ENCODE peak calls at places on chromosome 16, in ten cellular contexts. U, P, Q, B, H, W, C, R, F and J are unnamed samples.

GRCh38 chr16:4205971-4206370 is 35.9 kb downstream of the SRL start:
- DNase-seq in W (no peak), B (no peak), R (no peak), Q (no peak), F (no peak), C (no peak), U (no peak), P (no peak), H (no peak), J (no peak)

GRCh38 chr16:26701243-26701886 is 365.4 kb upstream of the C16orf82 start:
- DNase-seq in C (no peak), U (no peak), F (no peak), H (no peak), Q (no peak), B (no peak), P (no peak), R (no peak), W (no peak), J (no peak)

GRCh38 chr16:1089822-1090619 is 6.0 kb downstream of the C1QTNF8 start:
- DNase-seq in R (no peak), H (no peak), P (no peak), Q (no peak), W (no peak), U (no peak), B (no peak), C (no peak), F (no peak), J (no peak)

GRCh38 chr16:56734429-56734828 is 4.5 kb downstream of the NUP93 start:
- DNase-seq in H (no peak), P (no peak), F (no peak), C (peak; percentile 30), Q (no peak), W (no peak), U (no peak), B (no peak), R (no peak), J (no peak)

GRCh38 chr16:70460737-70461261 is 6.4 kb downstream of the FCSK start:
- DNase-seq in W (no peak), B (no peak), C (no peak), P (no peak), F (no peak), U (no peak), H (no peak), R (no peak), Q (no peak), J (no peak)

GRCh38 chr16:56606071-56606687 is 2.2 kb upstream of the MT2A start:
- DNase-seq in Q (peak; percentile 92), B (peak; percentile 89), C (no peak), F (no peak), W (peak; percentile 48), U (no peak), P (peak; percentile 87), H (no peak), R (no peak), J (no peak)

GRCh38 chr16:85755929-85756768 is 5.3 kb upstream of the C16orf74 start:
- DNase-seq in B (no peak), H (no peak), F (no peak), C (no peak), W (no peak), Q (no peak), U (no peak), R (no peak), P (no peak), J (no peak)

GRCh38 chr16:55499281-55499680 is 9.6 kb upstream of the LPCAT2 start:
- DNase-seq in F (no peak), H (no peak), P (peak; percentile 43), C (no peak), U (no peak), B (no peak), R (no peak), Q (no peak), W (no peak), J (no peak)

GRCh38 chr16:55526448-55526847 is 17.6 kb downstream of the LPCAT2 start:
- DNase-seq in R (peak; percentile 27), C (no peak), U (no peak), P (no peak), H (no peak), Q (no peak), B (no peak), W (no peak), F (no peak), J (no peak)

GRCh38 chr16:88454315-88455057 is 1.4 kb downstream of the ZFPM1 start:
- DNase-seq in U (peak; percentile 42), B (no peak), R (peak; percentile 27), Q (no peak), H (no peak), F (no peak), P (no peak), W (no peak), C (no peak), J (peak; percentile 21)

GRCh38 chr16:68356249-68356918 is 45.6 kb downstream of the PRMT7 start:
- DNase-seq in W (no peak), U (peak; percentile 73), F (no peak), Q (no peak), H (no peak), P (no peak), R (no peak), B (no peak), C (no peak), J (peak; percentile 96)

GRCh38 chr16:89256651-89257254 is 39.2 kb downstream of the ZNF778 start:
- DNase-seq in F (peak; percentile 69), C (peak; percentile 47), H (peak; percentile 60), R (peak; percentile 86), U (peak; percentile 52), B (no peak), Q (no peak), W (no peak), P (no peak), J (no peak)

GRCh38 chr16:85134076-85134793 is 22.0 kb upstream of the CIBAR2 start:
- DNase-seq in F (no peak), B (no peak), U (no peak), W (no peak), P (no peak), C (no peak), H (no peak), Q (no peak), R (no peak), J (no peak)